ENCODE peak calls at places on chromosomes 4 and X, in eight cellular contexts. One of them, this sample, is unnamed.
A peak's percentile ranks its signal among the peaks of the same experiment; 100 is the strongest.

GRCh38 chr4:109015413-109015810 is 252.6 kb upstream of the ETNPPL start:
- DNase-seq in EH: no peak
- DNase-seq in progenitor cell of endocrine pancreas: no peak
- DNase-seq in OCI-LY7: no peak
- DNase-seq in astrocyte: peak; percentile 26
- DNase-seq in stimulated activated CD8-positive, alpha-beta memory T cell treated with anti-CD3 and anti-CD28 coated beads, Interleukin-12 subunit alpha, Interleukin-12 subunit beta, amount 100 ng/mL, for 1 hour: no peak
- DNase-seq in GM04504: no peak
- DNase-seq in NCI-H510A treated with DMSO at 0.1 percent for 48 hours: no peak
- DNase-seq in this sample: no peak

GRCh38 chr4:107760281-107760947 is 40.4 kb upstream of the PAPSS1 start:
- DNase-seq in stimulated activated CD8-positive, alpha-beta memory T cell treated with anti-CD3 and anti-CD28 coated beads, Interleukin-12 subunit alpha, Interleukin-12 subunit beta, amount 100 ng/mL, for 1 hour: no peak
- DNase-seq in progenitor cell of endocrine pancreas: no peak
- DNase-seq in OCI-LY7: no peak
- DNase-seq in NCI-H510A treated with DMSO at 0.1 percent for 48 hours: no peak
- DNase-seq in EH: no peak
- DNase-seq in GM04504: no peak
- DNase-seq in astrocyte: no peak
- DNase-seq in this sample: no peak

GRCh38 chrX:38192007-38192625 is 28.6 kb downstream of the SRPX start:
- DNase-seq in EH: peak; percentile 38
- DNase-seq in astrocyte: no peak
- DNase-seq in GM04504: no peak
- DNase-seq in progenitor cell of endocrine pancreas: no peak
- DNase-seq in NCI-H510A treated with DMSO at 0.1 percent for 48 hours: peak; percentile 10
- DNase-seq in stimulated activated CD8-positive, alpha-beta memory T cell treated with anti-CD3 and anti-CD28 coated beads, Interleukin-12 subunit alpha, Interleukin-12 subunit beta, amount 100 ng/mL, for 1 hour: no peak
- DNase-seq in OCI-LY7: peak; percentile 65
- DNase-seq in this sample: no peak

GRCh38 chrX:21056636-21057035 is 317.6 kb upstream of the CNKSR2 start:
- DNase-seq in astrocyte: peak; percentile 0
- DNase-seq in OCI-LY7: no peak
- DNase-seq in progenitor cell of endocrine pancreas: no peak
- DNase-seq in stimulated activated CD8-positive, alpha-beta memory T cell treated with anti-CD3 and anti-CD28 coated beads, Interleukin-12 subunit alpha, Interleukin-12 subunit beta, amount 100 ng/mL, for 1 hour: no peak
- DNase-seq in GM04504: peak; percentile 0
- DNase-seq in EH: no peak
- DNase-seq in NCI-H510A treated with DMSO at 0.1 percent for 48 hours: no peak
- DNase-seq in this sample: no peak

GRCh38 chrX:71221145-71221544 is 1.9 kb upstream of the GJB1 start:
- DNase-seq in astrocyte: no peak
- DNase-seq in NCI-H510A treated with DMSO at 0.1 percent for 48 hours: no peak
- DNase-seq in GM04504: no peak
- DNase-seq in progenitor cell of endocrine pancreas: no peak
- DNase-seq in EH: no peak
- DNase-seq in OCI-LY7: no peak
- DNase-seq in stimulated activated CD8-positive, alpha-beta memory T cell treated with anti-CD3 and anti-CD28 coated beads, Interleukin-12 subunit alpha, Interleukin-12 subunit beta, amount 100 ng/mL, for 1 hour: no peak
- DNase-seq in this sample: no peak

GRCh38 chr4:121360496-121360895 is 20.3 kb downstream of the QRFPR start:
- DNase-seq in progenitor cell of endocrine pancreas: no peak
- DNase-seq in GM04504: no peak
- DNase-seq in OCI-LY7: no peak
- DNase-seq in stimulated activated CD8-positive, alpha-beta memory T cell treated with anti-CD3 and anti-CD28 coated beads, Interleukin-12 subunit alpha, Interleukin-12 subunit beta, amount 100 ng/mL, for 1 hour: no peak
- DNase-seq in EH: no peak
- DNase-seq in astrocyte: no peak
- DNase-seq in NCI-H510A treated with DMSO at 0.1 percent for 48 hours: no peak
- DNase-seq in this sample: no peak

GRCh38 chrX:107674480-107675364 is 46.4 kb downstream of the PRPS1 start:
- DNase-seq in EH: peak; percentile 36
- DNase-seq in stimulated activated CD8-positive, alpha-beta memory T cell treated with anti-CD3 and anti-CD28 coated beads, Interleukin-12 subunit alpha, Interleukin-12 subunit beta, amount 100 ng/mL, for 1 hour: no peak
- DNase-seq in GM04504: peak; percentile 17
- DNase-seq in progenitor cell of endocrine pancreas: no peak
- DNase-seq in NCI-H510A treated with DMSO at 0.1 percent for 48 hours: no peak
- DNase-seq in OCI-LY7: peak; percentile 11
- DNase-seq in astrocyte: peak; percentile 17
- DNase-seq in this sample: peak; percentile 41

GRCh38 chr4:181301735-181302380 is 941.3 kb upstream of the TENM3 start:
- DNase-seq in NCI-H510A treated with DMSO at 0.1 percent for 48 hours: peak; percentile 49
- DNase-seq in progenitor cell of endocrine pancreas: no peak
- DNase-seq in stimulated activated CD8-positive, alpha-beta memory T cell treated with anti-CD3 and anti-CD28 coated beads, Interleukin-12 subunit alpha, Interleukin-12 subunit beta, amount 100 ng/mL, for 1 hour: no peak
- DNase-seq in EH: peak; percentile 56
- DNase-seq in GM04504: peak; percentile 10
- DNase-seq in OCI-LY7: peak; percentile 74
- DNase-seq in astrocyte: peak; percentile 12
- DNase-seq in this sample: no peak

GRCh38 chr4:58247792-58248191 is 1137.6 kb upstream of the IGFBP7 start:
- DNase-seq in NCI-H510A treated with DMSO at 0.1 percent for 48 hours: no peak
- DNase-seq in stimulated activated CD8-positive, alpha-beta memory T cell treated with anti-CD3 and anti-CD28 coated beads, Interleukin-12 subunit alpha, Interleukin-12 subunit beta, amount 100 ng/mL, for 1 hour: no peak
- DNase-seq in EH: no peak
- DNase-seq in progenitor cell of endocrine pancreas: no peak
- DNase-seq in GM04504: no peak
- DNase-seq in OCI-LY7: peak; percentile 1
- DNase-seq in astrocyte: no peak
- DNase-seq in this sample: no peak

GRCh38 chr4:183369073-183369472 is 46.8 kb upstream of the CLDN24 start:
- DNase-seq in NCI-H510A treated with DMSO at 0.1 percent for 48 hours: no peak
- DNase-seq in stimulated activated CD8-positive, alpha-beta memory T cell treated with anti-CD3 and anti-CD28 coated beads, Interleukin-12 subunit alpha, Interleukin-12 subunit beta, amount 100 ng/mL, for 1 hour: no peak
- DNase-seq in EH: no peak
- DNase-seq in progenitor cell of endocrine pancreas: no peak
- DNase-seq in OCI-LY7: no peak
- DNase-seq in GM04504: no peak
- DNase-seq in astrocyte: no peak
- DNase-seq in this sample: no peak

GRCh38 chrX:117138070-117138469 is 675.3 kb upstream of the CT83 start:
- DNase-seq in progenitor cell of endocrine pancreas: no peak
- DNase-seq in astrocyte: no peak
- DNase-seq in stimulated activated CD8-positive, alpha-beta memory T cell treated with anti-CD3 and anti-CD28 coated beads, Interleukin-12 subunit alpha, Interleukin-12 subunit beta, amount 100 ng/mL, for 1 hour: no peak
- DNase-seq in EH: no peak
- DNase-seq in GM04504: no peak
- DNase-seq in NCI-H510A treated with DMSO at 0.1 percent for 48 hours: no peak
- DNase-seq in OCI-LY7: no peak
- DNase-seq in this sample: no peak

GRCh38 chr4:86825511-86825910 is 23.7 kb downstream of the SLC10A6 start:
- DNase-seq in EH: peak; percentile 52
- DNase-seq in progenitor cell of endocrine pancreas: no peak
- DNase-seq in OCI-LY7: no peak
- DNase-seq in NCI-H510A treated with DMSO at 0.1 percent for 48 hours: no peak
- DNase-seq in astrocyte: peak; percentile 4
- DNase-seq in GM04504: no peak
- DNase-seq in stimulated activated CD8-positive, alpha-beta memory T cell treated with anti-CD3 and anti-CD28 coated beads, Interleukin-12 subunit alpha, Interleukin-12 subunit beta, amount 100 ng/mL, for 1 hour: no peak
- DNase-seq in this sample: no peak

GRCh38 chrX:155031657-155032056 is 5.0 kb downstream of the FUNDC2 start:
- DNase-seq in stimulated activated CD8-positive, alpha-beta memory T cell treated with anti-CD3 and anti-CD28 coated beads, Interleukin-12 subunit alpha, Interleukin-12 subunit beta, amount 100 ng/mL, for 1 hour: no peak
- DNase-seq in progenitor cell of endocrine pancreas: no peak
- DNase-seq in NCI-H510A treated with DMSO at 0.1 percent for 48 hours: no peak
- DNase-seq in EH: no peak
- DNase-seq in GM04504: no peak
- DNase-seq in OCI-LY7: no peak
- DNase-seq in astrocyte: no peak
- DNase-seq in this sample: no peak

GRCh38 chrX:9693307-9694001 is 72.2 kb downstream of the GPR143 start:
- DNase-seq in OCI-LY7: no peak
- DNase-seq in GM04504: no peak
- DNase-seq in stimulated activated CD8-positive, alpha-beta memory T cell treated with anti-CD3 and anti-CD28 coated beads, Interleukin-12 subunit alpha, Interleukin-12 subunit beta, amount 100 ng/mL, for 1 hour: no peak
- DNase-seq in NCI-H510A treated with DMSO at 0.1 percent for 48 hours: no peak
- DNase-seq in progenitor cell of endocrine pancreas: no peak
- DNase-seq in EH: no peak
- DNase-seq in astrocyte: no peak
- DNase-seq in this sample: no peak

GRCh38 chr4:85715996-85716737 is 241.2 kb downstream of the ARHGAP24 start:
- DNase-seq in OCI-LY7: no peak
- DNase-seq in stimulated activated CD8-positive, alpha-beta memory T cell treated with anti-CD3 and anti-CD28 coated beads, Interleukin-12 subunit alpha, Interleukin-12 subunit beta, amount 100 ng/mL, for 1 hour: no peak
- DNase-seq in EH: peak; percentile 69
- DNase-seq in NCI-H510A treated with DMSO at 0.1 percent for 48 hours: no peak
- DNase-seq in astrocyte: peak; percentile 59
- DNase-seq in GM04504: no peak
- DNase-seq in progenitor cell of endocrine pancreas: no peak
- DNase-seq in this sample: no peak

GRCh38 chr4:164716901-164717300 is 37.0 kb upstream of the SMIM31 start:
- DNase-seq in EH: no peak
- DNase-seq in OCI-LY7: peak; percentile 4
- DNase-seq in progenitor cell of endocrine pancreas: no peak
- DNase-seq in GM04504: no peak
- DNase-seq in astrocyte: no peak
- DNase-seq in NCI-H510A treated with DMSO at 0.1 percent for 48 hours: no peak
- DNase-seq in stimulated activated CD8-positive, alpha-beta memory T cell treated with anti-CD3 and anti-CD28 coated beads, Interleukin-12 subunit alpha, Interleukin-12 subunit beta, amount 100 ng/mL, for 1 hour: no peak
- DNase-seq in this sample: no peak

GRCh38 chrX:129617420-129617819 is 37.3 kb downstream of the APLN start:
- DNase-seq in EH: no peak
- DNase-seq in stimulated activated CD8-positive, alpha-beta memory T cell treated with anti-CD3 and anti-CD28 coated beads, Interleukin-12 subunit alpha, Interleukin-12 subunit beta, amount 100 ng/mL, for 1 hour: no peak
- DNase-seq in astrocyte: no peak
- DNase-seq in NCI-H510A treated with DMSO at 0.1 percent for 48 hours: no peak
- DNase-seq in progenitor cell of endocrine pancreas: no peak
- DNase-seq in OCI-LY7: no peak
- DNase-seq in GM04504: no peak
- DNase-seq in this sample: no peak

GRCh38 chr4:139207873-139208403 is 30.9 kb upstream of the ELF2 start:
- DNase-seq in EH: no peak
- DNase-seq in astrocyte: peak; percentile 2
- DNase-seq in progenitor cell of endocrine pancreas: no peak
- DNase-seq in stimulated activated CD8-positive, alpha-beta memory T cell treated with anti-CD3 and anti-CD28 coated beads, Interleukin-12 subunit alpha, Interleukin-12 subunit beta, amount 100 ng/mL, for 1 hour: no peak
- DNase-seq in GM04504: no peak
- DNase-seq in NCI-H510A treated with DMSO at 0.1 percent for 48 hours: no peak
- DNase-seq in OCI-LY7: no peak
- DNase-seq in this sample: no peak

GRCh38 chr4:80073362-80074008 is 456 bp upstream of the ANTXR2 start:
- DNase-seq in progenitor cell of endocrine pancreas: no peak
- DNase-seq in astrocyte: no peak
- DNase-seq in stimulated activated CD8-positive, alpha-beta memory T cell treated with anti-CD3 and anti-CD28 coated beads, Interleukin-12 subunit alpha, Interleukin-12 subunit beta, amount 100 ng/mL, for 1 hour: no peak
- DNase-seq in GM04504: no peak
- DNase-seq in NCI-H510A treated with DMSO at 0.1 percent for 48 hours: no peak
- DNase-seq in EH: no peak
- DNase-seq in OCI-LY7: peak; percentile 11
- DNase-seq in this sample: peak; percentile 36

GRCh38 chrX:47661539-47661938 is 2.6 kb upstream of the UXT start:
- DNase-seq in progenitor cell of endocrine pancreas: no peak
- DNase-seq in OCI-LY7: no peak
- DNase-seq in NCI-H510A treated with DMSO at 0.1 percent for 48 hours: no peak
- DNase-seq in GM04504: no peak
- DNase-seq in stimulated activated CD8-positive, alpha-beta memory T cell treated with anti-CD3 and anti-CD28 coated beads, Interleukin-12 subunit alpha, Interleukin-12 subunit beta, amount 100 ng/mL, for 1 hour: no peak
- DNase-seq in EH: no peak
- DNase-seq in astrocyte: no peak
- DNase-seq in this sample: no peak

GRCh38 chr4:168784786-168785461 is 225.1 kb downstream of the CBR4 start:
- DNase-seq in progenitor cell of endocrine pancreas: no peak
- DNase-seq in EH: no peak
- DNase-seq in OCI-LY7: no peak
- DNase-seq in GM04504: no peak
- DNase-seq in NCI-H510A treated with DMSO at 0.1 percent for 48 hours: no peak
- DNase-seq in astrocyte: peak; percentile 48
- DNase-seq in stimulated activated CD8-positive, alpha-beta memory T cell treated with anti-CD3 and anti-CD28 coated beads, Interleukin-12 subunit alpha, Interleukin-12 subunit beta, amount 100 ng/mL, for 1 hour: no peak
- DNase-seq in this sample: no peak

GRCh38 chr4:6128221-6128871 is 72.0 kb downstream of the JAKMIP1 start:
- DNase-seq in stimulated activated CD8-positive, alpha-beta memory T cell treated with anti-CD3 and anti-CD28 coated beads, Interleukin-12 subunit alpha, Interleukin-12 subunit beta, amount 100 ng/mL, for 1 hour: no peak
- DNase-seq in GM04504: no peak
- DNase-seq in EH: no peak
- DNase-seq in OCI-LY7: no peak
- DNase-seq in astrocyte: no peak
- DNase-seq in NCI-H510A treated with DMSO at 0.1 percent for 48 hours: no peak
- DNase-seq in progenitor cell of endocrine pancreas: no peak
- DNase-seq in this sample: no peak

GRCh38 chr4:128831526-128832252 is 22.2 kb downstream of the JADE1 start:
- DNase-seq in stimulated activated CD8-positive, alpha-beta memory T cell treated with anti-CD3 and anti-CD28 coated beads, Interleukin-12 subunit alpha, Interleukin-12 subunit beta, amount 100 ng/mL, for 1 hour: no peak
- DNase-seq in NCI-H510A treated with DMSO at 0.1 percent for 48 hours: peak; percentile 52
- DNase-seq in progenitor cell of endocrine pancreas: no peak
- DNase-seq in astrocyte: peak; percentile 49
- DNase-seq in GM04504: no peak
- DNase-seq in OCI-LY7: no peak
- DNase-seq in EH: peak; percentile 41
- DNase-seq in this sample: no peak

GRCh38 chrX:107565916-107566602 is 62.3 kb upstream of the PRPS1 start:
- DNase-seq in stimulated activated CD8-positive, alpha-beta memory T cell treated with anti-CD3 and anti-CD28 coated beads, Interleukin-12 subunit alpha, Interleukin-12 subunit beta, amount 100 ng/mL, for 1 hour: no peak
- DNase-seq in NCI-H510A treated with DMSO at 0.1 percent for 48 hours: peak; percentile 14
- DNase-seq in OCI-LY7: no peak
- DNase-seq in GM04504: no peak
- DNase-seq in EH: peak; percentile 66
- DNase-seq in astrocyte: peak; percentile 79
- DNase-seq in progenitor cell of endocrine pancreas: peak; percentile 16
- DNase-seq in this sample: no peak

GRCh38 chrX:57918750-57919436 is 8.6 kb upstream of the ZXDA start:
- DNase-seq in stimulated activated CD8-positive, alpha-beta memory T cell treated with anti-CD3 and anti-CD28 coated beads, Interleukin-12 subunit alpha, Interleukin-12 subunit beta, amount 100 ng/mL, for 1 hour: no peak
- DNase-seq in OCI-LY7: peak; percentile 36
- DNase-seq in GM04504: no peak
- DNase-seq in NCI-H510A treated with DMSO at 0.1 percent for 48 hours: no peak
- DNase-seq in EH: peak; percentile 57
- DNase-seq in astrocyte: no peak
- DNase-seq in progenitor cell of endocrine pancreas: no peak
- DNase-seq in this sample: no peak

This sample was measured in activated T-helper 1 cell treated with anti-CD3 and anti-CD28 coated beads, Interleukin-12 subunit alpha, Interleukin-12 subunit beta, Interleukin-2, Interleukin-4 antibody, amounts not matched to agents 30 ng/mL and 10 ng/mL and 1 ng/mL, durations not matched to agents 14 hours and 24 hours and 36 hours.